ENCODE peak calls at places on chromosomes 13 and 19, in seven cellular contexts. P is effector memory CD4-positive, alpha-beta T cell; F is heart right ventricle; O is pancreas; S is mammary epithelial cell; Y is body of pancreas; J is prostate gland. X is an unnamed sample.

GRCh38 chr13:26949701-26950345 is 189.2 kb upstream of the GPR12 start:
- DNase-seq in F (no peak), S (no peak), Y (no peak), P (no peak), O (no peak), J (no peak), X (no peak)

GRCh38 chr19:56301886-56302620 is 12.6 kb downstream of the ZSCAN5A start:
- DNase-seq in P (no peak), J (no peak), Y (no peak), O (no peak), S (no peak), F (no peak), X (no peak)

GRCh38 chr13:112776971-112777370 is 87.1 kb downstream of the ATP11A start:
- DNase-seq in P (no peak), Y (no peak), F (no peak), S (no peak), J (no peak), O (no peak), X (no peak)

GRCh38 chr13:21001471-21001870 is 59.9 kb downstream of the LATS2 start:
- DNase-seq in S (no peak), Y (no peak), F (no peak), J (no peak), O (no peak), P (no peak), X (no peak)

GRCh38 chr13:62061751-62062150 is 646.1 kb upstream of the PCDH20 start:
- DNase-seq in J (no peak), F (no peak), S (no peak), O (no peak), Y (no peak), P (no peak), X (no peak)

GRCh38 chr13:75480691-75481175 is 1.2 kb downstream of the TBC1D4 start:
- DNase-seq in J (peak; percentile 88), O (peak; percentile 79), P (no peak), S (peak; percentile 86), F (peak; percentile 59), Y (peak; percentile 88), X (peak; percentile 62)

GRCh38 chr19:35718345-35719041 is 690 bp downstream of the KMT2B start:
- DNase-seq in S (peak; percentile 23), F (peak; percentile 49), Y (peak; percentile 55), O (peak; percentile 74), P (no peak), J (no peak), X (no peak)

GRCh38 chr19:19078801-19079200 is 15.0 kb downstream of the SLC25A42 start:
- DNase-seq in O (no peak), S (no peak), F (no peak), J (no peak), P (no peak), Y (no peak), X (no peak)

GRCh38 chr13:106490887-106491321 is 44.6 kb downstream of the EFNB2 start:
- DNase-seq in S (no peak), F (no peak), J (no peak), O (no peak), P (no peak), Y (no peak), X (no peak)

GRCh38 chr13:114043421-114044053 is 69.7 kb upstream of the C13orf46 start:
- DNase-seq in P (no peak), O (peak; percentile 26), F (no peak), J (no peak), S (no peak), Y (peak; percentile 58), X (peak; percentile 91)

GRCh38 chr19:48617146-48617937 is 1.6 kb downstream of the RPL18 start:
- DNase-seq in J (peak; percentile 55), Y (no peak), F (no peak), S (no peak), O (peak; percentile 47), P (no peak), X (no peak)

GRCh38 chr13:95276119-95276505 is 25.1 kb downstream of the ABCC4 start:
- DNase-seq in P (no peak), O (no peak), S (no peak), Y (no peak), F (no peak), J (no peak), X (no peak)

GRCh38 chr13:86002921-86003488 is 203.8 kb upstream of the SLITRK6 start:
- DNase-seq in F (no peak), J (no peak), P (no peak), S (no peak), Y (no peak), O (no peak), X (no peak)

GRCh38 chr19:18496167-18496979 is 25.5 kb downstream of the ELL start:
- DNase-seq in Y (peak; percentile 88), J (no peak), F (peak; percentile 35), P (peak; percentile 81), O (peak; percentile 89), S (peak; percentile 90), X (no peak)

GRCh38 chr13:52428295-52428694 is 22.1 kb downstream of the VPS36 start:
- DNase-seq in F (no peak), S (peak; percentile 44), Y (peak; percentile 9), P (no peak), J (no peak), O (no peak), X (no peak)

GRCh38 chr13:113349491-113349890 is 14.4 kb downstream of the GRTP1 start:
- DNase-seq in S (no peak), J (no peak), O (no peak), Y (no peak), F (no peak), P (no peak), X (no peak)

DNA sequence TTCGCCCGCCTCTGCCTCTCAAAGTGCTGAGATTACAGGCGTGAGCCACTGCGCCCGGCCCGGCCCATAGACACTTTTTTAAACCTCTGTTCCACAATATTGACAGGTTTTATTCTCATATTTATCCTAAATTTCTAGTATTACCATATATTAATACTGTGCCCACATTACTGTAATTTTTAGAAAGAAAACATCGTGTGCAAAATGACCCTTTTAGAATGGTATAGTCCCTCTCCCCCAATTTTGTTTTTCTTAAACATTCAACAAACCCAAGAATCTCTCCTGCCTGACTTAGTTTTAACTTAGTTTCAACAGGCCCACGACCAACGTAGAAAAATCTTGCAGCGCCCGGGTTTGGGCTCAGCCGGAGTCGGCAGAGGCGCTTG is 9.1 kb downstream of the CDX2 start:
- DNase-seq in F (no peak), S (no peak), O (no peak), P (no peak), Y (no peak), J (no peak), X (no peak)
- H3K36me3 ChIP-seq in F (no peaks in the 10 kb centered on the region), S (no peaks in the 10 kb centered on the region), O (no peaks in the 10 kb centered on the region), P (no peaks in the 10 kb centered on the region), Y (no peaks in the 10 kb centered on the region), J (no peaks in the 10 kb centered on the region), X (no peaks in the 10 kb centered on the region)

GRCh38 chr13:99977334-99977911 is 4.2 kb upstream of the ZIC2 start:
- DNase-seq in P (no peak), S (no peak), F (no peak), Y (no peak), O (no peak), J (no peak), X (no peak)
- H3K4me3 ChIP-seq in P (no peak overlapping the region), S (no peak overlapping the region), F (no peak overlapping the region), Y (no peak overlapping the region), O (no peak overlapping the region), J (no peak overlapping the region), X (no peak overlapping the region)

GRCh38 chr13:33119022-33119735 is 103.0 kb downstream of the KL start:
- DNase-seq in P (no peak), Y (no peak), O (no peak), F (no peak), S (no peak), J (no peak), X (no peak)

GRCh38 chr13:33119886-33120543 is 103.8 kb downstream of the KL start:
- DNase-seq in O (no peak), S (peak; percentile 81), P (no peak), F (no peak), J (peak; percentile 50), Y (no peak), X (no peak)

GRCh38 chr13:33125821-33126570 is 109.8 kb downstream of the KL start:
- DNase-seq in J (peak; percentile 40), S (peak; percentile 80), F (peak; percentile 41), Y (peak; percentile 73), O (no peak), P (no peak), X (peak; percentile 95)

GRCh38 chr13:33126909-33127607 is 110.8 kb downstream of the KL start:
- DNase-seq in J (no peak), O (no peak), P (no peak), Y (peak; percentile 22), F (peak; percentile 64), S (no peak), X (peak; percentile 81)

GRCh38 chr13:33123066-33123940 is 107.1 kb downstream of the KL start:
- DNase-seq in S (no peak), Y (peak; percentile 65), O (no peak), P (no peak), F (peak; percentile 31), J (no peak), X (peak; percentile 79)
- H3K4me1 ChIP-seq in S (peaks cover 35% of the 10 kb centered on the region), Y (peaks cover 15% of the 10 kb centered on the region), O (no peaks in the 10 kb centered on the region), P (no peaks in the 10 kb centered on the region), F (peaks cover 50% of the 10 kb centered on the region), J (peaks cover 4% of the 10 kb centered on the region), X (peaks cover 43% of the 10 kb centered on the region)

GRCh38 chr19:49681830-49682229 is 4.8 kb downstream of the PRMT1 start:
- DNase-seq in S (no peak), F (no peak), Y (no peak), P (no peak), O (no peak), J (no peak), X (no peak)
- H3K36me3 ChIP-seq in S (peaks cover 19% of the 10 kb centered on the region), F (peaks cover 10% of the 10 kb centered on the region), Y (peaks cover 6% of the 10 kb centered on the region), P (peaks cover 45% of the 10 kb centered on the region), O (peaks cover 17% of the 10 kb centered on the region), J (peaks cover 24% of the 10 kb centered on the region), X (peaks cover 27% of the 10 kb centered on the region)